ENCODE peak calls at places on chromosomes 6 and 20, in eight cellular contexts. W is activated gamma-delta T cell treated with Interleukin-2 at 50 U/mL for 16 hours, F is left cardiac atrium, Y is CMK, V is hippocampal formation, Z is aorta, O is Peyer's patch, X is NCI-H2171. T is an unnamed sample.

GRCh38 chr6:5087389-5087788 is 2.2 kb downstream of the PPP1R3G start:
- DNase-seq in F (peak), X (no peak), V (peak), Z (no peak), Y (no peak), W (no peak), O (no peak), T (no peak)

GRCh38 chr6:89411269-89412070 is 603 bp downstream of the RRAGD start:
- DNase-seq in F (peak), X (peak), Z (peak), O (peak), W (no peak), V (peak), Y (no peak), T (peak)

GRCh38 chr6:125906158-125906998 is 50.2 kb upstream of the HINT3 start:
- DNase-seq in W (peak), Z (no peak), Y (no peak), F (peak), V (no peak), X (no peak), O (peak), T (peak)

GRCh38 chr6:24797596-24798216 is 1.0 kb downstream of the ARMH2 start:
- DNase-seq in Z (no peak), W (no peak), V (no peak), X (no peak), Y (no peak), O (no peak), F (no peak), T (no peak)

GRCh38 chr6:135411849-135412248 is 85.7 kb downstream of the AHI1 start:
- DNase-seq in F (no peak), X (no peak), V (no peak), O (no peak), Y (no peak), W (no peak), Z (no peak), T (no peak)

GRCh38 chr6:125670586-125670985 is 78.8 kb upstream of the HEY2 start:
- DNase-seq in Z (peak), F (peak), W (no peak), V (no peak), Y (no peak), X (peak), O (no peak), T (no peak)

GRCh38 chr20:49457444-49457843 is 25.0 kb downstream of the KCNB1 start:
- DNase-seq in F (no peak), X (no peak), O (no peak), Z (no peak), Y (no peak), W (no peak), V (no peak), T (no peak)

GRCh38 chr6:159577564-159577963 is 115.5 kb downstream of the SOD2 start:
- DNase-seq in V (no peak), X (no peak), Y (no peak), W (no peak), O (no peak), Z (no peak), F (no peak), T (no peak)

GRCh38 chr6:159268511-159268910 is 99.3 kb downstream of the FNDC1 start:
- DNase-seq in X (no peak), Z (no peak), Y (no peak), O (no peak), W (no peak), F (no peak), V (no peak), T (no peak)

GRCh38 chr6:112337209-112337638 is 9.9 kb upstream of the RFPL4B start:
- DNase-seq in V (peak), W (no peak), X (peak), Z (no peak), Y (no peak), O (no peak), F (peak), T (no peak)

GRCh38 chr6:157228421-157229218 is 94.7 kb downstream of the TMEM242 start:
- DNase-seq in X (peak), Y (no peak), F (no peak), W (no peak), Z (peak), V (no peak), O (peak), T (no peak)

GRCh38 chr6:157023958-157024357 is 246.8 kb downstream of the ARID1B start:
- DNase-seq in F (no peak), X (no peak), V (no peak), O (no peak), Z (no peak), Y (no peak), W (no peak), T (no peak)

GRCh38 chr6:54191460-54191859 is 80.2 kb downstream of the MLIP start:
- DNase-seq in V (no peak), O (no peak), F (no peak), Y (no peak), W (no peak), Z (no peak), X (no peak), T (no peak)

GRCh38 chr20:1671891-1672669 is 14.5 kb upstream of the SIRPG start:
- DNase-seq in X (no peak), O (no peak), Z (no peak), W (no peak), V (peak), Y (no peak), F (no peak), T (no peak)

GRCh38 chr6:70118670-70119069 is 184.2 kb downstream of the COL9A1 start:
- DNase-seq in Y (no peak), X (no peak), W (no peak), F (no peak), V (no peak), O (no peak), Z (no peak), T (no peak)

GRCh38 chr6:40176117-40176516 is 241.9 kb upstream of the MOCS1 start:
- DNase-seq in W (no peak), X (peak), Z (no peak), Y (no peak), V (no peak), O (no peak), F (no peak), T (no peak)

GRCh38 chr6:26330835-26331808 is 33.9 kb upstream of the BTN3A2 start:
- DNase-seq in Y (no peak), O (no peak), W (no peak), X (peak), V (no peak), Z (no peak), F (no peak), T (peak)

GRCh38 chr6:158972241-158973233 is 27.5 kb downstream of the RSPH3 start:
- DNase-seq in X (peak), W (no peak), V (no peak), Z (no peak), Y (peak), F (no peak), O (no peak), T (peak)

GRCh38 chr20:56430471-56430870 is 18.4 kb downstream of the CASS4 start:
- DNase-seq in X (no peak), W (no peak), O (no peak), F (no peak), Y (no peak), V (no peak), Z (no peak), T (no peak)

GRCh38 chr6:74780831-74781230 is 425.0 kb downstream of the COL12A1 start:
- DNase-seq in Y (no peak), F (no peak), V (no peak), W (no peak), Z (no peak), X (no peak), O (no peak), T (no peak)

T was measured in immature natural killer cell.